ENCODE peak calls at places on chromosomes 12 and 14, in nine cellular contexts. H is tibial artery, K is right lobe of liver, D is SK-N-SH, I is uterus, T is neural progenitor cell, L is PC-9, C is A549, W is fibroblast of lung. U is an unnamed sample.

GRCh38 chr14:100450736-100451135 is 127.6 kb downstream of the SLC25A47 start:
- DNase-seq in H (no peak), K (no peak), D (no peak), I (no peak), T (no peak), L (no peak), C (no peak), W (no peak), U (no peak)

GRCh38 chr12:14443531-14443930 is 78.0 kb downstream of the ATF7IP start:
- DNase-seq in H (no peak), K (no peak), D (no peak), I (no peak), T (no peak), L (no peak), C (no peak), W (no peak), U (no peak)

GRCh38 chr14:65817011-65817410 is 404.5 kb downstream of the FUT8 start:
- DNase-seq in H (no peak), K (no peak), D (no peak), I (no peak), T (no peak), L (no peak), C (no peak), W (no peak), U (no peak)

GRCh38 chr14:77098470-77099353 is 654 bp downstream of the CIPC start:
- DNase-seq in H (peak), K (peak), D (peak), I (peak), T (peak), L (peak), C (peak), W (no peak), U (peak)

GRCh38 chr14:23793532-23793931 is 157.4 kb downstream of the DHRS2 start:
- DNase-seq in H (no peak), K (no peak), D (no peak), I (no peak), T (no peak), L (no peak), C (no peak), W (no peak), U (no peak)

GRCh38 chr14:92719421-92719820 is 29.0 kb downstream of the LGMN start:
- DNase-seq in H (no peak), K (no peak), D (no peak), I (no peak), T (no peak), L (no peak), C (no peak), W (no peak), U (no peak)

GRCh38 chr14:77265561-77266335 is 5.3 kb downstream of the NGB start:
- DNase-seq in H (no peak), K (no peak), D (no peak), I (no peak), T (no peak), L (no peak), C (no peak), W (no peak), U (no peak)

GRCh38 chr14:89481167-89481566 is 64.1 kb upstream of the FOXN3 start:
- DNase-seq in H (peak), K (no peak), D (no peak), I (no peak), T (no peak), L (no peak), C (no peak), W (no peak), U (no peak)

GRCh38 chr12:59678759-59679411 is 83.1 kb downstream of the SLC16A7 start:
- DNase-seq in H (no peak), K (peak), D (no peak), I (no peak), T (no peak), L (no peak), C (no peak), W (no peak), U (no peak)

GRCh38 chr12:77648716-77649115 is 182.0 kb upstream of the NAV3 start:
- DNase-seq in H (no peak), K (no peak), D (no peak), I (no peak), T (no peak), L (no peak), C (no peak), W (peak), U (no peak)

GRCh38 chr14:93073833-93074769 is 41.6 kb downstream of the ITPK1 start:
- DNase-seq in H (peak), K (peak), D (no peak), I (no peak), T (no peak), L (no peak), C (no peak), W (peak), U (no peak)

GRCh38 chr14:102279282-102279681 is 25.7 kb downstream of the MOK start:
- DNase-seq in H (no peak), K (no peak), D (no peak), I (no peak), T (no peak), L (no peak), C (no peak), W (no peak), U (no peak)

GRCh38 chr14:79596531-79596930 is 614.8 kb downstream of the DIO2 start:
- DNase-seq in H (no peak), K (no peak), D (no peak), I (no peak), T (no peak), L (no peak), C (no peak), W (peak), U (no peak)

GRCh38 chr14:39860837-39861236 is 428.6 kb upstream of the FBXO33 start:
- DNase-seq in H (no peak), K (no peak), D (no peak), I (no peak), T (no peak), L (no peak), C (no peak), W (no peak), U (no peak)

GRCh38 chr14:105888784-105889665 is 362.6 kb downstream of the TMEM121 start:
- DNase-seq in H (peak), K (peak), D (no peak), I (peak), T (no peak), L (no peak), C (no peak), W (no peak), U (no peak)

GRCh38 chr12:9134981-9135628 is 19.4 kb upstream of the A2M start:
- DNase-seq in H (no peak), K (no peak), D (no peak), I (no peak), T (no peak), L (peak), C (peak), W (no peak), U (no peak)

GRCh38 chr12:79397609-79398008 is 293.2 kb downstream of the PAWR start:
- DNase-seq in H (no peak), K (no peak), D (no peak), I (no peak), T (no peak), L (no peak), C (no peak), W (peak), U (no peak)

GRCh38 chr14:31950760-31951637 is 126.1 kb upstream of the ARHGAP5 start:
- DNase-seq in H (peak), K (no peak), D (peak), I (peak), T (peak), L (peak), C (peak), W (peak), U (no peak)

GRCh38 chr12:130873825-130874224 is 2.0 kb downstream of the RAN start:
- DNase-seq in H (no peak), K (no peak), D (no peak), I (no peak), T (no peak), L (no peak), C (no peak), W (no peak), U (no peak)

GRCh38 chr12:27868165-27868564 is 88.1 kb upstream of the MANSC4 start:
- DNase-seq in H (no peak), K (no peak), D (no peak), I (no peak), T (no peak), L (no peak), C (no peak), W (peak), U (no peak)

GRCh38 chr14:65277580-65278270 is 134.8 kb upstream of the FUT8 start:
- DNase-seq in H (no peak), K (no peak), D (no peak), I (no peak), T (peak), L (no peak), C (no peak), W (no peak), U (no peak)

GRCh38 chr12:124305136-124305535 is 10.2 kb downstream of the RFLNA start:
- DNase-seq in H (no peak), K (peak), D (no peak), I (no peak), T (no peak), L (no peak), C (no peak), W (no peak), U (no peak)

GRCh38 chr12:56300644-56301464 is 724 bp upstream of the CS start:
- DNase-seq in H (no peak), K (no peak), D (no peak), I (no peak), T (peak), L (no peak), C (no peak), W (no peak), U (peak)

GRCh38 chr14:21454843-21455550 is 926 bp downstream of the CHD8 start:
- DNase-seq in H (no peak), K (no peak), D (peak), I (no peak), T (no peak), L (no peak), C (no peak), W (no peak), U (no peak)

GRCh38 chr12:89571481-89572190 is 45.8 kb upstream of the POC1B start:
- DNase-seq in H (no peak), K (no peak), D (no peak), I (no peak), T (no peak), L (no peak), C (no peak), W (peak), U (no peak)

GRCh38 chr12:129145381-129145780 is 292.1 kb downstream of the GLT1D1 start:
- DNase-seq in H (no peak), K (no peak), D (no peak), I (no peak), T (no peak), L (no peak), C (no peak), W (no peak), U (no peak)

GRCh38 chr14:22556021-22556989 is 32.7 kb downstream of the DAD1 start:
- DNase-seq in H (no peak), K (peak), D (no peak), I (peak), T (no peak), L (peak), C (no peak), W (peak), U (no peak)

GRCh38 chr14:20631023-20631820 is 10.3 kb downstream of the OR6S1 start:
- DNase-seq in H (peak), K (no peak), D (no peak), I (peak), T (peak), L (peak), C (peak), W (peak), U (no peak)

GRCh38 chr14:26389646-26390508 is 208.0 kb downstream of the NOVA1 start:
- DNase-seq in H (no peak), K (no peak), D (no peak), I (peak), T (no peak), L (no peak), C (no peak), W (peak), U (no peak)

GRCh38 chr14:32087173-32087861 is 10.2 kb downstream of the ARHGAP5 start:
- DNase-seq in H (no peak), K (no peak), D (no peak), I (no peak), T (peak), L (peak), C (peak), W (peak), U (no peak)

GRCh38 chr12:54388214-54389138 is 3.9 kb upstream of the ZNF385A start:
- DNase-seq in H (no peak), K (no peak), D (peak), I (no peak), T (no peak), L (peak), C (no peak), W (no peak), U (no peak)

GRCh38 chr12:132492951-132493350 is 3.0 kb downstream of the FBRSL1 start:
- DNase-seq in H (no peak), K (no peak), D (no peak), I (no peak), T (no peak), L (no peak), C (no peak), W (no peak), U (no peak)

GRCh38 chr12:132491349-132491663 is 1.4 kb downstream of the FBRSL1 start:
- DNase-seq in H (no peak), K (no peak), D (no peak), I (no peak), T (no peak), L (no peak), C (no peak), W (no peak), U (no peak)

GRCh38 chr12:132490481-132491348 is 764 bp downstream of the FBRSL1 start:
- DNase-seq in H (no peak), K (no peak), D (peak), I (no peak), T (peak), L (peak), C (no peak), W (peak), U (no peak)

GRCh38 chr12:132492522-132492921 is 2.6 kb downstream of the FBRSL1 start:
- DNase-seq in H (no peak), K (no peak), D (no peak), I (no peak), T (no peak), L (no peak), C (no peak), W (no peak), U (no peak)

DNA sequence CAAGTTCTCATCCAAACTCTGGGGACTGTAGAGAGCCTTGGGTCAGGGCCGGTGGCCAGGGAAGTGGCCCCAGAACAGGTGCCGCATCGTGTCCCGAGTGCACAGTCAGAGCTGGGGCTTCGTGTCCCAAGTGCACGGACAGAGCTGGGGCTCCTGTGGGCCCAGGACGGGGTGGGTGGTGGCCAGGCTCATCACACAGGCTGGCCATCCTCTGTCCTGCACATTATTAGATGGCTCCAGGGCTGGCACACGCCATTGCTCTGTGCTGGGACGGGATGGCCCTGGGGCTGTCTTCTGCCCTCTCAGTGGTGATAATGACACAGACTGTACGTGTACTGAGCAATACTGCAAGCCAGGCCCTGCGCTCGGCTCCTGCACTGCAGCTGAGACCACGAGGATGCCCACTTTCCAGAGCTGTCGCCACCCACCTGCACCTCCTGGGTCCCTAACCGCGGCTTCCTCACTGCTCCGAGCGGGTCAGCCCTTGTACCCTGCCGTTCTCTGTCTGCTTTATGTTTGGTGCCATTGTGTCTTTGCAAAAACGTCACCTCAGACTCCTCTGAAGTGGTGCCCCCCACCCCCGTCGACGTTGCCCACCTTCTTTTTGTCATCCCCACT is 1.9 kb downstream of the FBRSL1 start:
- DNase-seq in H (no peak), K (no peak), D (no peak), I (no peak), T (no peak), L (no peak), C (no peak), W (no peak), U (no peak)
- H3K27ac ChIP-seq in H (no peak), K (no peak), D (no peak), I (no peak), T (no peak), L (no peak), C (no peak), W (no peak), U (no peak)

GRCh38 chr12:40154381-40154780 is 48.5 kb upstream of the SLC2A13 start:
- DNase-seq in H (no peak), K (no peak), D (no peak), I (no peak), T (no peak), L (no peak), C (no peak), W (no peak), U (no peak)

GRCh38 chr12:40162022-40162421 is 56.1 kb upstream of the SLC2A13 start:
- DNase-seq in H (no peak), K (no peak), D (no peak), I (no peak), T (no peak), L (no peak), C (no peak), W (no peak), U (no peak)

GRCh38 chr12:40157307-40157706 is 51.4 kb upstream of the SLC2A13 start:
- DNase-seq in H (no peak), K (no peak), D (no peak), I (no peak), T (no peak), L (no peak), C (no peak), W (no peak), U (no peak)

GRCh38 chr12:40156031-40156764 is 50.3 kb upstream of the SLC2A13 start:
- DNase-seq in H (no peak), K (no peak), D (no peak), I (no peak), T (no peak), L (no peak), C (no peak), W (no peak), U (no peak)

GRCh38 chr12:40158592-40159111 is 52.8 kb upstream of the SLC2A13 start:
- DNase-seq in H (peak), K (no peak), D (no peak), I (no peak), T (no peak), L (no peak), C (no peak), W (no peak), U (no peak)
- H3K27ac ChIP-seq in H (no peak), K (no peak), D (no peak), I (no peak), T (no peak), L (no peak), C (no peak), W (no peak), U (no peak)

GRCh38 chr12:57585156-57585555 is 5.8 kb upstream of the PIP4K2C start:
- DNase-seq in H (no peak), K (no peak), D (no peak), I (no peak), T (no peak), L (no peak), C (no peak), W (no peak), U (no peak)
- H3K27ac ChIP-seq in H (no peak), K (no peak), D (no peak), I (no peak), T (no peak), L (no peak), C (no peak), W (no peak), U (no peak)

GRCh38 chr12:96289067-96289466 is 94.9 kb downstream of the ELK3 start:
- DNase-seq in H (no peak), K (no peak), D (no peak), I (no peak), T (peak), L (no peak), C (no peak), W (no peak), U (no peak)

GRCh38 chr12:96285158-96285557 is 91.0 kb downstream of the ELK3 start:
- DNase-seq in H (no peak), K (no peak), D (no peak), I (no peak), T (no peak), L (no peak), C (no peak), W (no peak), U (no peak)
- H3K27ac ChIP-seq in H (no peak), K (no peak), D (no peak), I (no peak), T (no peak), L (no peak), C (no peak), W (no peak), U (no peak)

GRCh38 chr14:61891251-61891650 is 129.0 kb downstream of the SNAPC1 start:
- DNase-seq in H (no peak), K (no peak), D (no peak), I (no peak), T (peak), L (peak), C (no peak), W (peak), U (no peak)
- H3K27ac ChIP-seq in H (no peak), K (no peak), D (no peak), I (no peak), T (no peak), L (no peak), C (no peak), W (no peak), U (no peak)

GRCh38 chr12:19945559-19946485 is 422.5 kb upstream of the PDE3A start:
- DNase-seq in H (no peak), K (no peak), D (peak), I (no peak), T (no peak), L (no peak), C (peak), W (peak), U (no peak)
- H3K27ac ChIP-seq in H (peak), K (no peak), D (peak), I (no peak), T (no peak), L (no peak), C (peak), W (peak), U (peak)